ENCODE peak calls at places on chromosomes 1 and 21, in six cellular contexts. One of them, this sample, is unnamed.

GRCh38 chr1:11930571-11931445 is 3.7 kb upstream of the PLOD1 start:
- DNase-seq in WERI-Rb-1: no peak
- DNase-seq in AG04450: no peak
- DNase-seq in cardiac muscle cell: no peak
- DNase-seq in heart right ventricle: no peak
- DNase-seq in endodermal cell: no peak
- DNase-seq in this sample: no peak

GRCh38 chr1:53398091-53398490 is 61.1 kb upstream of the DMRTB1 start:
- DNase-seq in cardiac muscle cell: no peak
- DNase-seq in heart right ventricle: no peak
- DNase-seq in endodermal cell: peak
- DNase-seq in WERI-Rb-1: peak
- DNase-seq in AG04450: no peak
- DNase-seq in this sample: no peak

GRCh38 chr1:77007675-77008074 is 140.4 kb downstream of the ST6GALNAC5 start:
- DNase-seq in WERI-Rb-1: no peak
- DNase-seq in endodermal cell: no peak
- DNase-seq in heart right ventricle: no peak
- DNase-seq in AG04450: no peak
- DNase-seq in cardiac muscle cell: no peak
- DNase-seq in this sample: no peak

GRCh38 chr21:33313183-33313582 is 11.6 kb upstream of the IFNAR1 start:
- DNase-seq in heart right ventricle: no peak
- DNase-seq in AG04450: no peak
- DNase-seq in cardiac muscle cell: no peak
- DNase-seq in WERI-Rb-1: no peak
- DNase-seq in endodermal cell: no peak
- DNase-seq in this sample: no peak

GRCh38 chr1:181704556-181704955 is 221.2 kb downstream of the CACNA1E start:
- DNase-seq in endodermal cell: no peak
- DNase-seq in heart right ventricle: no peak
- DNase-seq in AG04450: no peak
- DNase-seq in cardiac muscle cell: no peak
- DNase-seq in WERI-Rb-1: no peak
- DNase-seq in this sample: peak

GRCh38 chr1:208100906-208101305 is 143.3 kb downstream of the PLXNA2 start:
- DNase-seq in heart right ventricle: no peak
- DNase-seq in endodermal cell: no peak
- DNase-seq in AG04450: no peak
- DNase-seq in WERI-Rb-1: no peak
- DNase-seq in cardiac muscle cell: peak
- DNase-seq in this sample: no peak

GRCh38 chr1:205445653-205445955 is 10.2 kb downstream of the BLACAT1 start:
- DNase-seq in AG04450: no peak
- DNase-seq in cardiac muscle cell: no peak
- DNase-seq in heart right ventricle: no peak
- DNase-seq in WERI-Rb-1: no peak
- DNase-seq in endodermal cell: no peak
- DNase-seq in this sample: no peak

GRCh38 chr1:55589656-55590297 is 374.6 kb upstream of the USP24 start:
- DNase-seq in cardiac muscle cell: no peak
- DNase-seq in AG04450: no peak
- DNase-seq in endodermal cell: no peak
- DNase-seq in heart right ventricle: peak
- DNase-seq in WERI-Rb-1: no peak
- DNase-seq in this sample: no peak

GRCh38 chr1:204089044-204089751 is 16.3 kb downstream of the SOX13 start:
- DNase-seq in WERI-Rb-1: no peak
- DNase-seq in cardiac muscle cell: no peak
- DNase-seq in endodermal cell: no peak
- DNase-seq in heart right ventricle: no peak
- DNase-seq in AG04450: no peak
- DNase-seq in this sample: no peak

GRCh38 chr1:114208106-114208505 is 54.4 kb upstream of the SYT6 start:
- DNase-seq in WERI-Rb-1: no peak
- DNase-seq in endodermal cell: no peak
- DNase-seq in AG04450: no peak
- DNase-seq in heart right ventricle: no peak
- DNase-seq in cardiac muscle cell: no peak
- DNase-seq in this sample: no peak

GRCh38 chr1:59436637-59437036 is 139.7 kb downstream of the FGGY start:
- DNase-seq in AG04450: no peak
- DNase-seq in heart right ventricle: no peak
- DNase-seq in endodermal cell: no peak
- DNase-seq in WERI-Rb-1: no peak
- DNase-seq in cardiac muscle cell: no peak
- DNase-seq in this sample: no peak

GRCh38 chr1:29306471-29307140 is 70.3 kb downstream of the PTPRU start:
- DNase-seq in AG04450: no peak
- DNase-seq in cardiac muscle cell: no peak
- DNase-seq in WERI-Rb-1: no peak
- DNase-seq in endodermal cell: no peak
- DNase-seq in heart right ventricle: no peak
- DNase-seq in this sample: no peak

GRCh38 chr1:233745114-233745513 is 131.2 kb downstream of the KCNK1 start:
- DNase-seq in endodermal cell: no peak
- DNase-seq in heart right ventricle: no peak
- DNase-seq in cardiac muscle cell: no peak
- DNase-seq in WERI-Rb-1: no peak
- DNase-seq in AG04450: no peak
- DNase-seq in this sample: no peak

GRCh38 chr1:90823686-90824085 is 106.6 kb upstream of the BARHL2 start:
- DNase-seq in WERI-Rb-1: no peak
- DNase-seq in AG04450: no peak
- DNase-seq in heart right ventricle: no peak
- DNase-seq in endodermal cell: no peak
- DNase-seq in cardiac muscle cell: no peak
- DNase-seq in this sample: no peak

GRCh38 chr1:7899741-7900140 is 40.9 kb downstream of the TNFRSF9 start:
- DNase-seq in AG04450: no peak
- DNase-seq in heart right ventricle: no peak
- DNase-seq in WERI-Rb-1: no peak
- DNase-seq in endodermal cell: no peak
- DNase-seq in cardiac muscle cell: no peak
- DNase-seq in this sample: no peak

GRCh38 chr1:247390996-247391395 is 25.0 kb upstream of the NLRP3 start:
- DNase-seq in WERI-Rb-1: no peak
- DNase-seq in heart right ventricle: no peak
- DNase-seq in endodermal cell: no peak
- DNase-seq in cardiac muscle cell: no peak
- DNase-seq in AG04450: no peak
- DNase-seq in this sample: no peak

GRCh38 chr1:21665711-21666571 is 3.2 kb downstream of the RAP1GAP start:
- DNase-seq in cardiac muscle cell: no peak
- DNase-seq in WERI-Rb-1: no peak
- DNase-seq in endodermal cell: peak
- DNase-seq in heart right ventricle: peak
- DNase-seq in AG04450: no peak
- DNase-seq in this sample: no peak

GRCh38 chr1:63908016-63908415 is 134.2 kb downstream of the ROR1 start:
- DNase-seq in cardiac muscle cell: no peak
- DNase-seq in heart right ventricle: no peak
- DNase-seq in AG04450: no peak
- DNase-seq in endodermal cell: no peak
- DNase-seq in WERI-Rb-1: no peak
- DNase-seq in this sample: no peak

GRCh38 chr21:32733356-32733755 is 5.5 kb upstream of the SYNJ1 start:
- DNase-seq in WERI-Rb-1: no peak
- DNase-seq in endodermal cell: no peak
- DNase-seq in AG04450: no peak
- DNase-seq in heart right ventricle: no peak
- DNase-seq in cardiac muscle cell: no peak
- DNase-seq in this sample: no peak

DNA sequence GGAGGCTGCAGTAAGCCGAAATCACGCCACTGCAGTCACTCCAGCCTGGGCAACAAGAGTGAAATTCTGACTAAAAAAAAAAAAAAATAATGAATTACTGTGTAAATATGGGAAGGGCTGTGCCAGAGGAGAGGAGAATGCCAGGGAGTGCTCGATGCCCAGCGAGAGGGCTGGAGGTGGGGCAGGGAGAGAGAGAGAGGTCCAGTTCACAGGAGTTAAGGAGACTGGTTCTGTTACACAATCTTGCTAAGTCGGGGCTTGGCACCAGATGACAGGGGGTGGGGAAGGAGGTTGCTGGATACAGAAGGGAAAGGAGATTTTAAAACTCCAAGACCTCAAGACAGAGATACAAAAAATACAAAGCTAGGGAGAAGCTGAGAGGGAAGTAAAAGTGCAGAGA is 1.2 kb downstream of the SELENBP1 start:
- DNase-seq in heart right ventricle: peak
- DNase-seq in WERI-Rb-1: no peak
- DNase-seq in AG04450: no peak
- DNase-seq in cardiac muscle cell: no peak
- DNase-seq in endodermal cell: no peak
- DNase-seq in this sample: no peak
- H3K4me3 ChIP-seq in heart right ventricle: peak
- H3K4me3 ChIP-seq in WERI-Rb-1: no peak
- H3K4me3 ChIP-seq in AG04450: peak
- H3K4me3 ChIP-seq in cardiac muscle cell: no peak
- H3K4me3 ChIP-seq in endodermal cell: no peak
- H3K4me3 ChIP-seq in this sample: peak

GRCh38 chr1:183995322-183996035 is 42.0 kb downstream of the COLGALT2 start:
- DNase-seq in cardiac muscle cell: no peak
- DNase-seq in WERI-Rb-1: no peak
- DNase-seq in endodermal cell: peak
- DNase-seq in heart right ventricle: peak
- DNase-seq in AG04450: no peak
- DNase-seq in this sample: peak
- H3K27ac ChIP-seq in cardiac muscle cell: peak
- H3K27ac ChIP-seq in WERI-Rb-1: no peak
- H3K27ac ChIP-seq in endodermal cell: no peak
- H3K27ac ChIP-seq in heart right ventricle: no peak
- H3K27ac ChIP-seq in AG04450: no peak
- H3K27ac ChIP-seq in this sample: no peak

GRCh38 chr1:230022666-230023380 is 44.2 kb upstream of the GALNT2 start:
- DNase-seq in AG04450: no peak
- DNase-seq in cardiac muscle cell: no peak
- DNase-seq in WERI-Rb-1: no peak
- DNase-seq in endodermal cell: peak
- DNase-seq in heart right ventricle: no peak
- DNase-seq in this sample: no peak
- H3K4me3 ChIP-seq in AG04450: no peak
- H3K4me3 ChIP-seq in cardiac muscle cell: no peak
- H3K4me3 ChIP-seq in WERI-Rb-1: no peak
- H3K4me3 ChIP-seq in endodermal cell: no peak
- H3K4me3 ChIP-seq in heart right ventricle: no peak
- H3K4me3 ChIP-seq in this sample: no peak

GRCh38 chr1:65422241-65423203 is 2.1 kb downstream of the LEPR start:
- DNase-seq in endodermal cell: no peak
- DNase-seq in heart right ventricle: no peak
- DNase-seq in cardiac muscle cell: no peak
- DNase-seq in WERI-Rb-1: no peak
- DNase-seq in AG04450: no peak
- DNase-seq in this sample: no peak
- H3K27ac ChIP-seq in endodermal cell: no peak
- H3K27ac ChIP-seq in heart right ventricle: no peak
- H3K27ac ChIP-seq in cardiac muscle cell: peak
- H3K27ac ChIP-seq in WERI-Rb-1: no peak
- H3K27ac ChIP-seq in AG04450: peak
- H3K27ac ChIP-seq in this sample: no peak

GRCh38 chr1:111286912-111287311 is 3.7 kb upstream of the CHIA start:
- DNase-seq in cardiac muscle cell: no peak
- DNase-seq in endodermal cell: no peak
- DNase-seq in AG04450: no peak
- DNase-seq in WERI-Rb-1: no peak
- DNase-seq in heart right ventricle: no peak
- DNase-seq in this sample: no peak

GRCh38 chr1:111280267-111280666 is 10.4 kb upstream of the CHIA start:
- DNase-seq in WERI-Rb-1: no peak
- DNase-seq in AG04450: no peak
- DNase-seq in endodermal cell: no peak
- DNase-seq in heart right ventricle: no peak
- DNase-seq in cardiac muscle cell: no peak
- DNase-seq in this sample: no peak

GRCh38 chr1:111285879-111286278 is 4.8 kb upstream of the CHIA start:
- DNase-seq in AG04450: no peak
- DNase-seq in WERI-Rb-1: no peak
- DNase-seq in cardiac muscle cell: no peak
- DNase-seq in endodermal cell: peak
- DNase-seq in heart right ventricle: no peak
- DNase-seq in this sample: no peak

GRCh38 chr1:111281411-111281810 is 9.2 kb upstream of the CHIA start:
- DNase-seq in endodermal cell: no peak
- DNase-seq in WERI-Rb-1: no peak
- DNase-seq in cardiac muscle cell: no peak
- DNase-seq in AG04450: no peak
- DNase-seq in heart right ventricle: no peak
- DNase-seq in this sample: no peak

DNA sequence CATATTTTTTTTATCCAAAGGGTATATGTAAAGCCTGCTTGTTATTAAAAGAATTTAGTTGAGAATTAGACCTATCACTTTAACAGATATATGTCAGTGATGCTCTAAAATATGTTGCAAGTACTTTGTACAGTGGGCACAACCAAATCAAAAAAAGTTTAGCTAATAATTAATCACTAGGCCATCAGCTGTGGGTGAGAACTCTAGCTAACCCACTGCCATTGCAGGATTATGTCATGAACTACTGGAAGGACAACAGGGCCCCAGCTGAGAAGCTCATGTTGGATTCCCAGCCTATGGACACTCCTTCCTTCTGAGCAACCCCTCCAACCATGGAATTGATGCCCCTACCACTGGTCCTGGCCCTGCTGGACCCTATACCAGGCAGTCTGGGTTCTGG is 6.8 kb upstream of the CHIA start:
- DNase-seq in AG04450: no peak
- DNase-seq in heart right ventricle: no peak
- DNase-seq in WERI-Rb-1: no peak
- DNase-seq in endodermal cell: no peak
- DNase-seq in cardiac muscle cell: no peak
- DNase-seq in this sample: no peak
- H3K4me3 ChIP-seq in AG04450: no peak
- H3K4me3 ChIP-seq in heart right ventricle: no peak
- H3K4me3 ChIP-seq in WERI-Rb-1: no peak
- H3K4me3 ChIP-seq in endodermal cell: no peak
- H3K4me3 ChIP-seq in cardiac muscle cell: no peak
- H3K4me3 ChIP-seq in this sample: no peak

This sample was measured in neural progenitor cell.